ENCODE peak calls at places on chromosome 22, in nine cellular contexts. O, L, C, Y, R, V, A, W and K are unnamed samples.

GRCh38 chr22:47630741-47631534 is 868.5 kb downstream of the TBC1D22A start:
- DNase-seq in A (no peak), C (no peak), V (no peak), R (no peak), W (no peak), Y (no peak), L (no peak), O (no peak), K (no peak)

GRCh38 chr22:39097098-39098020 is at the start of gene APOBEC3H:
- DNase-seq in W (no peak), R (no peak), Y (peak), A (no peak), O (peak), C (no peak), L (no peak), V (peak), K (no peak)

GRCh38 chr22:35380537-35381423 is at the start of gene HMOX1:
- DNase-seq in R (no peak), L (peak), W (peak), O (peak), Y (peak), C (peak), V (peak), A (peak), K (peak)

GRCh38 chr22:28594076-28594783 is 85.4 kb downstream of the TTC28 start:
- DNase-seq in W (no peak), C (no peak), O (no peak), R (no peak), Y (no peak), A (no peak), L (no peak), V (no peak), K (no peak)

GRCh38 chr22:44442856-44443595 is 55.0 kb downstream of the RTL6 start:
- DNase-seq in Y (no peak), C (no peak), L (no peak), R (no peak), W (no peak), V (no peak), A (no peak), O (no peak), K (no peak)

GRCh38 chr22:25779426-25779825 is 37.4 kb downstream of the MYO18B start:
- DNase-seq in V (no peak), W (no peak), A (no peak), O (no peak), Y (no peak), R (no peak), L (no peak), C (no peak), K (no peak)

GRCh38 chr22:19122752-19123492 is 710 bp upstream of the DGCR2 start:
- DNase-seq in O (no peak), V (no peak), R (no peak), C (peak), Y (no peak), W (no peak), L (no peak), A (no peak), K (no peak)

GRCh38 chr22:47175151-47175760 is 412.8 kb downstream of the TBC1D22A start:
- DNase-seq in C (no peak), A (peak), W (no peak), L (no peak), R (no peak), V (no peak), O (no peak), Y (no peak), K (no peak)

GRCh38 chr22:22068657-22069056 is 86.1 kb upstream of the TOP3B start:
- DNase-seq in W (no peak), O (no peak), C (no peak), R (no peak), Y (no peak), V (no peak), L (no peak), A (no peak), K (no peak)

GRCh38 chr22:24578355-24579241 is 14.3 kb downstream of the LRRC75B start:
- DNase-seq in A (peak), C (peak), O (no peak), V (no peak), Y (no peak), R (no peak), L (no peak), W (no peak), K (no peak)

GRCh38 chr22:18032455-18033101 is 8.2 kb upstream of the MICAL3 start:
- DNase-seq in V (peak), A (peak), L (no peak), O (no peak), W (no peak), R (no peak), Y (no peak), C (no peak), K (no peak)

GRCh38 chr22:22986008-22986407 is 84.3 kb upstream of the GNAZ start:
- DNase-seq in C (no peak), A (no peak), V (no peak), R (no peak), W (no peak), L (no peak), O (no peak), Y (no peak), K (no peak)

GRCh38 chr22:50218996-50219727 is 18.4 kb downstream of the SELENOO start:
- DNase-seq in O (no peak), L (no peak), W (no peak), C (peak), Y (no peak), V (peak), A (peak), R (no peak), K (no peak)